ENCODE peak calls at places on chromosomes 3 and 15, in five cellular contexts. W, N, Z, V and K are unnamed samples. For H3K4me1, the result is how much of the 10 kb centered on the place peaks cover.

GRCh38 chr3:48402907-48403306 is 27.0 kb downstream of the PLXNB1 start:
- DNase-seq in Z (no peak), W (no peak), V (no peak), N (no peak), K (no peak)

GRCh38 chr15:77409259-77410156 is 10.4 kb downstream of the PEAK1 start:
- DNase-seq in N (no peak), W (no peak), V (no peak), Z (no peak), K (no peak)

GRCh38 chr3:63979093-63979492 is 44.2 kb downstream of the PSMD6 start:
- DNase-seq in Z (no peak), V (no peak), N (no peak), W (no peak), K (no peak)

GRCh38 chr3:48826451-48826850 is 21.2 kb downstream of the PRKAR2A start:
- DNase-seq in V (peak), Z (no peak), W (no peak), N (peak), K (no peak)

GRCh38 chr15:48005921-48006541 is 114.8 kb upstream of the SLC24A5 start:
- DNase-seq in Z (no peak), N (peak), W (no peak), V (no peak), K (peak)

GRCh38 chr3:134874737-134875413 is 79.8 kb downstream of the EPHB1 start:
- DNase-seq in N (peak), Z (no peak), W (no peak), V (no peak), K (no peak)

GRCh38 chr3:23979569-23979968 is 34.5 kb downstream of the NR1D2 start:
- DNase-seq in W (no peak), V (no peak), N (peak), Z (no peak), K (no peak)

GRCh38 chr3:172530101-172530561 is 6.9 kb upstream of the TNFSF10 start:
- DNase-seq in W (no peak), V (no peak), Z (no peak), N (no peak), K (no peak)

GRCh38 chr3:37402351-37402750 is 228.0 kb upstream of the LRRFIP2 start:
- DNase-seq in Z (no peak), N (no peak), V (no peak), W (no peak), K (no peak)

GRCh38 chr15:37223089-37223488 is 122.7 kb upstream of the MEIS2 start:
- DNase-seq in V (no peak), W (no peak), Z (no peak), N (no peak), K (no peak)

GRCh38 chr3:129343643-129344360 is 65.1 kb downstream of the HMCES start:
- DNase-seq in N (peak), W (peak), V (peak), Z (peak), K (peak)

GRCh38 chr3:183555541-183556081 is at the start of gene KLHL6:
- DNase-seq in Z (peak), N (no peak), W (no peak), V (peak), K (no peak)

GRCh38 chr3:96192951-96193350 is 621.4 kb upstream of the EPHA6 start:
- DNase-seq in N (no peak), W (no peak), V (no peak), Z (no peak), K (no peak)

GRCh38 chr3:192303235-192303634 is 424.1 kb downstream of the FGF12 start:
- DNase-seq in Z (no peak), W (no peak), V (no peak), N (no peak), K (no peak)

GRCh38 chr3:107880702-107881101 is 210.1 kb downstream of the CD47 start:
- DNase-seq in W (no peak), V (no peak), Z (no peak), N (no peak), K (no peak)

GRCh38 chr3:69542265-69543079 is 156.6 kb upstream of the FRMD4B start:
- DNase-seq in W (peak), N (peak), Z (no peak), V (no peak), K (no peak)

GRCh38 chr15:45637552-45638033 is 2.8 kb downstream of the SQOR start:
- DNase-seq in W (peak), V (peak), N (peak), Z (peak), K (no peak)

GRCh38 chr3:195297446-195297845 is 26.5 kb upstream of the XXYLT1 start:
- DNase-seq in Z (no peak), W (no peak), N (no peak), V (no peak), K (no peak)

GRCh38 chr3:36881735-36882134 is 63.1 kb downstream of the TRANK1 start:
- DNase-seq in Z (no peak), N (no peak), W (no peak), V (no peak), K (no peak)

GRCh38 chr3:152255290-152255689 is 13.4 kb upstream of the MBNL1 start:
- DNase-seq in N (no peak), Z (no peak), V (no peak), W (no peak), K (no peak)
- H3K4me1 ChIP-seq in N (under half), Z (under half), V (under half), W (under half), K (under half)

GRCh38 chr15:73555080-73555479 is 78.1 kb downstream of the NPTN start:
- DNase-seq in Z (no peak), W (no peak), N (no peak), V (no peak), K (no peak)
- H3K4me3 ChIP-seq in Z (no peak), W (no peak), N (no peak), V (no peak), K (no peak)

DNA sequence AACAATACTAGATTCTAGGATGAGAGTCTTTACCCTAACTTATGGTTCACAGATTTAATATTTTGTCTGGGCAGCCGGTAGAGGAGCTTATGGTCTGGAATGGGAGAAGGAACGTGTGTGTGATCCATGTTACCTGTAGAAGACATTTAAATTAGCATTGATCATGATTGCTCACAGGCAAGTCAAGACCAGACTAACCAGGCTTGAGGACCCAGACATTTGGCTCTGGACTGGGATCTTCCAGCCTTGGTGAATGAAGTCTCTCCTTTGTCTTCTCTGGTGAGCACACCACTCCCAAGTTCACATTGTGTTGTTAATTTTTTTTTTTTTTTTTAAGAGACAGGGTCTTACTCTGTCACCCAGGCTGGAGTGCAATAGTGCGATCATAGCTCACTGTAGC is 11.7 kb downstream of the ABHD2 start:
- DNase-seq in W (no peak), N (no peak), V (no peak), Z (no peak), K (no peak)
- H3K4me1 ChIP-seq in W (half or more), N (under half), V (under half), Z (half or more), K (under half)

GRCh38 chr3:155365178-155365783 is 71.8 kb upstream of the STRIT1 start:
- DNase-seq in W (no peak), V (no peak), Z (no peak), N (no peak), K (no peak)
- H3K4me3 ChIP-seq in W (no peak), V (no peak), Z (no peak), N (no peak), K (no peak)

GRCh38 chr3:10394491-10395025 is 73.6 kb upstream of the SEC13 start:
- DNase-seq in N (no peak), W (no peak), Z (peak), V (no peak), K (no peak)
- H3K4me1 ChIP-seq in N (under half), W (under half), Z (under half), V (under half), K (under half)

GRCh38 chr3:73999501-73999900 is 374.8 kb upstream of the PDZRN3 start:
- DNase-seq in Z (no peak), W (no peak), V (no peak), N (peak), K (no peak)
- H3K4me3 ChIP-seq in Z (no peak), W (no peak), V (no peak), N (no peak), K (no peak)

GRCh38 chr3:118987466-118987865 is 47.2 kb downstream of the IGSF11 start:
- DNase-seq in W (no peak), V (no peak), Z (no peak), N (peak), K (no peak)
- H3K4me1 ChIP-seq in W (under half), V (under half), Z (under half), N (under half), K (under half)

GRCh38 chr15:100860829-100861510 is 18.7 kb upstream of the ALDH1A3 start:
- DNase-seq in N (no peak), W (no peak), V (no peak), Z (no peak), K (no peak)

GRCh38 chr15:100861511-100861991 is 18.1 kb upstream of the ALDH1A3 start:
- DNase-seq in N (no peak), Z (peak), W (no peak), V (no peak), K (no peak)

GRCh38 chr15:100862162-100862561 is 17.5 kb upstream of the ALDH1A3 start:
- DNase-seq in W (no peak), V (no peak), N (no peak), Z (no peak), K (no peak)

GRCh38 chr15:100866386-100867330 is 13.0 kb upstream of the ALDH1A3 start:
- DNase-seq in W (peak), V (peak), Z (no peak), N (no peak), K (no peak)

DNA sequence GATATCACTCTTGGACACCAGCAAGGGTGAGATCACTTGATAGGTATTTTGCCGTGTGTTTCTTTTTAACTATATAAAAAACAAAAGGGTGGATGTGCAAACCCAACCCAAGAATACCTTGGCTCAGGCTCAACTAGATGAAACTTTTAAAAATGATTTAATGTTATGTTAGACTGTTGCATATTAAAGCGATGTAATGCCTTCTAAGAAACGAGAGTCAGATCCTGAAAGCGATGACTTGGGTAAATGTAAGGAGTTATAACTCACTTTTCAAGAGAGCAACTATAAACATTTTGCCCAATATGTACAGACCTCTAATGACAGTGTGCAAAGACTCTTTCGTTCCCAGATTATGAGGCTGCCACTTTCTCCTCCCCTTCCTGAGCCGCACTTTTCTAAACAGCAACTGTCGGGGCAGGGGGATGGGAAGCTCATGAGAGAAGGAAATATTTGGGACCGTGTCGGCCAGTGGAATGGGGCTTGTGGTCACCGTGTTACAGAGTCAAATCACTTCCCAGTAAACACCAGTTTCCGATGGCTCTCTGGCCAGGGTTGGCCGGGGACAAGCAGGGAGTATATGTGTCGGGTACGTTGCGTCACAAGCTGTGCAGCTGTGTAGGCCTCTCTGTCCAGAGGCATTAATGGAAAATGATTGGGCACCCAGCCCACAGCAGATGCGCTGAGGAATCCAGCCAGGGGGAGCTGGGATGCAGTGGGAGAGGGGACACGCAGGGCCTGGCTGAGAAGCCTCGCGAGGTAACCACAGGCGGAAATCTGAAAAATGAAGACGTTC is 16.0 kb upstream of the ALDH1A3 start:
- DNase-seq in N (peak), W (no peak), V (no peak), Z (peak), K (no peak)
- H3K4me3 ChIP-seq in N (no peak), W (no peak), V (no peak), Z (no peak), K (no peak)

GRCh38 chr3:189301479-189301878 is 129.7 kb downstream of the TPRG1 start:
- DNase-seq in Z (no peak), N (no peak), V (no peak), W (no peak), K (no peak)
- H3K4me1 ChIP-seq in Z (under half), N (under half), V (under half), W (under half), K (under half)